ENCODE peak calls at places on chromosomes 5 and 9, in six cellular contexts. O is IMR-90, J is mesenchymal stem cell, H is H9, C is H1, S is trophoblast cell. B is an unnamed sample.

GRCh38 chr5:62575066-62575465 is 3.6 kb upstream of the LRRC70 start:
- DNase-seq in O (no peak), J (no peak), H (no peak), C (no peak), S (no peak), B (no peak)

GRCh38 chr9:126470251-126470993 is 143.3 kb upstream of the LMX1B start:
- DNase-seq in O (no peak), J (no peak), H (no peak), C (no peak), S (no peak), B (no peak)

GRCh38 chr5:12177851-12178250 is 273.6 kb upstream of the CTNND2 start:
- DNase-seq in O (no peak), J (no peak), H (no peak), C (no peak), S (no peak), B (no peak)

GRCh38 chr9:129810116-129810515 is 7.1 kb downstream of the TOR1B start:
- DNase-seq in O (no peak), J (no peak), H (no peak), C (no peak), S (no peak), B (no peak)

GRCh38 chr5:173315495-173316352 is 12.5 kb downstream of the STC2 start:
- DNase-seq in O (peak; percentile 91), J (peak; percentile 95), H (no peak), C (no peak), S (peak; percentile 88), B (no peak)

GRCh38 chr9:134067904-134068741 is at the start of gene BRD3:
- DNase-seq in O (peak; percentile 88), J (peak; percentile 87), H (peak; percentile 83), C (peak; percentile 53), S (peak; percentile 78), B (peak; percentile 89)

GRCh38 chr9:113536483-113537226 is 73.1 kb downstream of the RGS3 start:
- DNase-seq in O (no peak), J (peak; percentile 52), H (peak; percentile 47), C (no peak), S (no peak), B (peak; percentile 20)

GRCh38 chr9:89940625-89941024 is 335.8 kb downstream of the GADD45G start:
- DNase-seq in O (peak; percentile 51), J (peak; percentile 44), H (no peak), C (no peak), S (no peak), B (no peak)

GRCh38 chr9:134326754-134327526 is 685 bp downstream of the RXRA start:
- DNase-seq in O (peak; percentile 31), J (peak; percentile 57), H (no peak), C (no peak), S (no peak), B (no peak)

GRCh38 chr5:5277118-5277517 is 137.0 kb downstream of the ADAMTS16 start:
- DNase-seq in O (no peak), J (no peak), H (no peak), C (no peak), S (no peak), B (no peak)

GRCh38 chr9:21348430-21348829 is 2.3 kb downstream of the IFNA6 start:
- DNase-seq in O (no peak), J (no peak), H (no peak), C (no peak), S (no peak), B (no peak)

GRCh38 chr5:87099967-87100366 is 167.7 kb upstream of the RASA1 start:
- DNase-seq in O (no peak), J (no peak), H (no peak), C (no peak), S (no peak), B (no peak)

GRCh38 chr9:20729545-20729944 is 45.5 kb downstream of the FOCAD start:
- DNase-seq in O (peak; percentile 24), J (no peak), H (no peak), C (no peak), S (no peak), B (no peak)

GRCh38 chr5:155587458-155587857 is 573.9 kb downstream of the KIF4B start:
- DNase-seq in O (no peak), J (no peak), H (no peak), C (no peak), S (no peak), B (no peak)

GRCh38 chr5:17154211-17154996 is 63.0 kb upstream of the BASP1 start:
- DNase-seq in O (peak; percentile 88), J (no peak), H (no peak), C (no peak), S (no peak), B (no peak)

GRCh38 chr5:111997308-111998159 is 240.5 kb upstream of the NREP start:
- DNase-seq in O (peak; percentile 100), J (peak; percentile 99), H (no peak), C (no peak), S (peak; percentile 42), B (no peak)

GRCh38 chr5:172866802-172867748 is 33.0 kb downstream of the ERGIC1 start:
- DNase-seq in O (peak; percentile 31), J (no peak), H (peak; percentile 46), C (no peak), S (no peak), B (no peak)

GRCh38 chr5:175873090-175873454 is 1.7 kb downstream of the CPLX2 start:
- DNase-seq in O (no peak), J (no peak), H (peak; percentile 65), C (no peak), S (no peak), B (no peak)

GRCh38 chr9:123324767-123325183 is 31.2 kb upstream of the CRB2 start:
- DNase-seq in O (no peak), J (no peak), H (no peak), C (no peak), S (no peak), B (no peak)

GRCh38 chr9:4306066-4306787 is 6.4 kb upstream of the GLIS3 start:
- DNase-seq in O (peak; percentile 61), J (peak; percentile 59), H (no peak), C (no peak), S (peak; percentile 80), B (no peak)

GRCh38 chr5:138659121-138659520 is 83.9 kb upstream of the HSPA9 start:
- DNase-seq in O (no peak), J (no peak), H (no peak), C (no peak), S (no peak), B (no peak)

GRCh38 chr5:56671571-56671970 is 143.8 kb upstream of the MAP3K1 start:
- DNase-seq in O (no peak), J (peak; percentile 36), H (no peak), C (no peak), S (no peak), B (no peak)

GRCh38 chr5:37734114-37734513 is 105.7 kb downstream of the GDNF start:
- DNase-seq in O (no peak), J (no peak), H (no peak), C (no peak), S (no peak), B (no peak)

GRCh38 chr5:72451771-72452505 is 55.3 kb downstream of the ZNF366 start:
- DNase-seq in O (peak; percentile 66), J (peak; percentile 86), H (no peak), C (no peak), S (no peak), B (no peak)

GRCh38 chr9:18184034-18184800 is 289.7 kb upstream of the ADAMTSL1 start:
- DNase-seq in O (no peak), J (no peak), H (no peak), C (no peak), S (no peak), B (no peak)

GRCh38 chr9:12923472-12924009 is 148.7 kb downstream of the LURAP1L start:
- DNase-seq in O (peak; percentile 89), J (peak; percentile 88), H (no peak), C (no peak), S (no peak), B (no peak)

GRCh38 chr5:111394580-111394979 is 117.8 kb downstream of the STARD4 start:
- DNase-seq in O (peak; percentile 91), J (peak; percentile 59), H (no peak), C (no peak), S (peak; percentile 3), B (no peak)

GRCh38 chr5:10768304-10768899 is 7.4 kb upstream of the DAP start:
- DNase-seq in O (no peak), J (no peak), H (no peak), C (no peak), S (no peak), B (no peak)
- H4K91ac ChIP-seq in O (no peak overlapping the region), J (no peak overlapping the region), H (no peak overlapping the region), C (no peak overlapping the region), S (no peak overlapping the region), B (no peak overlapping the region)

GRCh38 chr5:140564196-140565023 is at the start of the genes APBB3 and SLC35A4:
- DNase-seq in O (peak; percentile 99), J (peak; percentile 99), H (peak; percentile 96), C (peak; percentile 84), S (peak; percentile 98), B (peak; percentile 90)
- H3K4ac ChIP-seq in O (peak within 1 kb of the TSS; percentile 91), J (peak within 1 kb of the TSS; percentile 41), H (no peak within 1 kb of the TSS), C (peak within 1 kb of the TSS; percentile 17), S (peak within 1 kb of the TSS; percentile 67), B (peak within 1 kb of the TSS; percentile 15)

GRCh38 chr9:83976372-83976771 is 3.6 kb downstream of the HNRNPK start:
- DNase-seq in O (no peak), J (no peak), H (no peak), C (no peak), S (no peak), B (no peak)

GRCh38 chr9:83971485-83971884 is 8.5 kb downstream of the HNRNPK start:
- DNase-seq in O (no peak), J (no peak), H (no peak), C (no peak), S (no peak), B (no peak)

GRCh38 chr9:83977196-83977595 is 2.8 kb downstream of the HNRNPK start:
- DNase-seq in O (no peak), J (no peak), H (no peak), C (no peak), S (no peak), B (no peak)

GRCh38 chr9:83969602-83970001 is 10.4 kb downstream of the HNRNPK start:
- DNase-seq in O (no peak), J (no peak), H (no peak), C (no peak), S (no peak), B (no peak)

GRCh38 chr9:83972286-83972685 is 7.7 kb downstream of the HNRNPK start:
- DNase-seq in O (no peak), J (no peak), H (no peak), C (no peak), S (no peak), B (no peak)
- H4K91ac ChIP-seq in O (no peak overlapping the region), J (no peak overlapping the region), H (no peak overlapping the region), C (no peak overlapping the region), S (no peak overlapping the region), B (no peak overlapping the region)

DNA sequence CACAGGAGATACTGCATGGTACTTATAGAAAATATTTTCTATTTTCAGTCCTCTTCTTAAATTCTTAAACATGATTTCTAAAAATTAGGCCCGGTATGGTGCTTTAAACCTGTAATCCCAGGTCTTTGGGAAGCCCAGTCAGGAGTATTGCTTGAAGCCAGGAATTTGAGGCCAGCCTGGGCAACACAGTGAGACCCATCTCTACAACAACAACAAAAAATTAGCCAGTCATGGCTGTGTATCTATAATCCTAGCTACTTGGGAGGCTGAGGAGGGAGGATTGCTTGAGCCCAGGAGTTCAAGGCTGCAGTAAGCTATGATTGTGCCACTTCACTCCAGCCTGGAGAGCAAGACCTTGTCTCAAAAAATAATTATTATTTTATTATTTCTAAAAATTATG is 23.3 kb downstream of the ELL2 start:
- DNase-seq in O (no peak), J (no peak), H (no peak), C (no peak), S (no peak), B (no peak)
- H3K4ac ChIP-seq in O (no peak overlapping the region), J (no peak overlapping the region), H (no peak overlapping the region), C (no peak overlapping the region), S (no peak overlapping the region), B (no peak overlapping the region)

GRCh38 chr5:24142346-24142745 is 502.4 kb downstream of the CDH10 start:
- DNase-seq in O (no peak), J (no peak), H (no peak), C (no peak), S (no peak), B (no peak)
- H4K91ac ChIP-seq in O (no peak overlapping the region), J (no peak overlapping the region), H (no peak overlapping the region), C (no peak overlapping the region), S (no peak overlapping the region), B (no peak overlapping the region)